ENCODE peak calls at places on chromosomes 13 and 19, in six cellular contexts. G is CD8-positive, alpha-beta memory T cell; W is fibroblast of pulmonary artery; F is WERI-Rb-1; K is pancreas; X is brain microvascular endothelial cell. U is an unnamed sample.

GRCh38 chr19:34323433-34324204 is 41.4 kb upstream of the GPI start:
- DNase-seq in G (no peak), W (no peak), F (no peak), K (no peak), X (no peak), U (no peak)

GRCh38 chr19:45809643-45810159 is 5.4 kb downstream of the RSPH6A start:
- DNase-seq in G (no peak), W (peak; percentile 75), F (no peak), K (no peak), X (peak; percentile 45), U (peak; percentile 75)

GRCh38 chr19:38710928-38711725 is 33.1 kb downstream of the CAPN12 start:
- DNase-seq in G (no peak), W (no peak), F (no peak), K (no peak), X (no peak), U (no peak)

GRCh38 chr19:17183858-17184271 is 31.3 kb upstream of the USE1 start:
- DNase-seq in G (peak; percentile 22), W (no peak), F (no peak), K (no peak), X (no peak), U (no peak)

GRCh38 chr13:23325191-23325590 is 108.3 kb downstream of the SACS start:
- DNase-seq in G (no peak), W (no peak), F (no peak), K (no peak), X (no peak), U (no peak)

GRCh38 chr19:7743425-7743841 is 3.9 kb downstream of the CD209 start:
- DNase-seq in G (no peak), W (no peak), F (no peak), K (no peak), X (no peak), U (no peak)

GRCh38 chr13:113164492-113164891 is 6.0 kb downstream of the PROZ start:
- DNase-seq in G (no peak), W (no peak), F (no peak), K (no peak), X (no peak), U (no peak)

GRCh38 chr13:18996627-18997051 is 185.0 kb downstream of the TUBA3C start:
- DNase-seq in G (no peak), W (no peak), F (no peak), K (no peak), X (no peak), U (no peak)

GRCh38 chr13:46075811-46076210 is 23.3 kb upstream of the ZC3H13 start:
- DNase-seq in G (no peak), W (no peak), F (no peak), K (no peak), X (no peak), U (no peak)

GRCh38 chr13:101579291-101579802 is 126.9 kb downstream of the ITGBL1 start:
- DNase-seq in G (no peak), W (peak; percentile 51), F (no peak), K (no peak), X (peak; percentile 82), U (peak; percentile 58)

GRCh38 chr19:47112166-47112663 is 1.4 kb downstream of the ZC3H4 start:
- DNase-seq in G (peak; percentile 85), W (peak; percentile 88), F (peak; percentile 79), K (peak; percentile 84), X (peak; percentile 68), U (peak; percentile 92)

GRCh38 chr13:43573361-43573740 is 213.4 kb downstream of the ENOX1 start:
- DNase-seq in G (no peak), W (peak; percentile 48), F (no peak), K (no peak), X (peak; percentile 27), U (peak; percentile 39)

GRCh38 chr13:70795484-70795883 is 687.2 kb upstream of the KLHL1 start:
- DNase-seq in G (no peak), W (no peak), F (no peak), K (no peak), X (no peak), U (no peak)

GRCh38 chr19:45517641-45518468 is 10.6 kb downstream of the VASP start:
- DNase-seq in G (no peak), W (no peak), F (no peak), K (no peak), X (no peak), U (no peak)

GRCh38 chr19:1050989-1051788 is 11.3 kb downstream of the ABCA7 start:
- DNase-seq in G (no peak), W (no peak), F (no peak), K (no peak), X (no peak), U (no peak)

GRCh38 chr13:73466561-73466960 is 407.8 kb downstream of the KLF5 start:
- DNase-seq in G (no peak), W (no peak), F (no peak), K (no peak), X (no peak), U (no peak)

GRCh38 chr13:111210488-111210887 is 95.4 kb downstream of the ARHGEF7 start:
- DNase-seq in G (no peak), W (peak; percentile 83), F (no peak), K (no peak), X (peak; percentile 88), U (peak; percentile 88)

GRCh38 chr19:51329411-51329810 is 12.5 kb downstream of the VSIG10L start:
- DNase-seq in G (no peak), W (no peak), F (no peak), K (no peak), X (no peak), U (no peak)

GRCh38 chr19:4499318-4499717 is 19.0 kb downstream of the PLIN4 start:
- DNase-seq in G (no peak), W (no peak), F (no peak), K (no peak), X (no peak), U (no peak)

GRCh38 chr13:109383683-109384082 is 402.7 kb downstream of the IRS2 start:
- DNase-seq in G (no peak), W (peak; percentile 61), F (no peak), K (no peak), X (peak; percentile 79), U (peak; percentile 86)

GRCh38 chr19:3483226-3483628 is at the start of gene SMIM44:
- DNase-seq in G (no peak), W (no peak), F (peak; percentile 95), K (no peak), X (no peak), U (no peak)

GRCh38 chr19:3479819-3480215 is 508 bp downstream of the SMIM24 start:
- DNase-seq in G (peak; percentile 25), W (no peak), F (peak; percentile 57), K (no peak), X (no peak), U (no peak)

GRCh38 chr19:3480383-3481091 is at the start of gene SMIM24:
- DNase-seq in G (no peak), W (no peak), F (no peak), K (peak; percentile 63), X (no peak), U (no peak)

GRCh38 chr19:3482507-3483225 is 575 bp downstream of the SMIM44 start:
- DNase-seq in G (no peak), W (no peak), F (peak; percentile 52), K (peak; percentile 68), X (no peak), U (no peak)

GRCh38 chr19:3481241-3482090 is 1.1 kb upstream of the SMIM24 start:
- DNase-seq in G (no peak), W (no peak), F (peak; percentile 54), K (no peak), X (no peak), U (no peak)
- H3K4me3 ChIP-seq in G (no peak overlapping the region), W (no peak overlapping the region), F (no peak overlapping the region), K (no peak overlapping the region), X (no peak overlapping the region), U (no peak overlapping the region)

DNA sequence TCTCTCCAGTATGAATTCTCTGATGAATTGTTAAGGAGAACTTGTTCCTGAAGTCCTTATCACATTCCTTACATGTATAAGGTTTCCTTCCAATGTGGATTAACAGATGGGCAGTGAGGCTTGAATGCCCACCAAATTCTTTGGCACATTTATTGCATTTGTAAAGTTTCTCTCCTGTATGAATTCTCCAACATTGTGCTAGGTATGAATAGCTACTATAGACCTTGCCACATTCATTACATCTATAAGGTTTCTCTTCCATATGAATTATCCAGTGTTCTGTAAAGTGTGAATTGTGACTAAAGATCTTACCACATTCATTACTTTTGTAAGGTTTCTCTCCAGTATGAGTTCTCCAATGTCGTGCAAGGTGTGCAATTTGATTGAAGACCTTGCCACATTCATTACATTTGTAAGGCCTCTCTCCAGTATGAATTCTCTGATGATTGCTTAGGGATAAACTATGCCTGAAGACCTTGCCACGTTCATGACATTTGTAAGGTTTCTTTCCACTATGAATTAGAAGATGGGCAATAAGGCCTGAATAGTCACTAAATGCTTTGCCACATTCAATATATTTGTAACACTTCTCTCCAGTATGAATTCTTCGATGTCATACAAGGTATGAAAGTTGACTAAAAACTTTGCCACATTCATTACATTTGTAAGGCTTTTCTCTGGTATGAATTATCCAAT is 20.4 kb downstream of the ZNF578 start:
- DNase-seq in G (no peak), W (no peak), F (no peak), K (no peak), X (no peak), U (no peak)
- H3K4me3 ChIP-seq in G (no peak overlapping the region), W (no peak overlapping the region), F (no peak overlapping the region), K (no peak overlapping the region), X (no peak overlapping the region), U (no peak overlapping the region)

GRCh38 chr19:31356587-31357314 is 7.5 kb upstream of the TSHZ3 start:
- DNase-seq in G (peak; percentile 37), W (no peak), F (no peak), K (peak; percentile 84), X (no peak), U (no peak)

GRCh38 chr19:31355330-31356289 is 6.4 kb upstream of the TSHZ3 start:
- DNase-seq in G (no peak), W (no peak), F (no peak), K (no peak), X (no peak), U (no peak)

GRCh38 chr19:31353826-31354225 is 4.6 kb upstream of the TSHZ3 start:
- DNase-seq in G (no peak), W (no peak), F (no peak), K (no peak), X (no peak), U (no peak)

GRCh38 chr19:31354316-31354715 is 5.1 kb upstream of the TSHZ3 start:
- DNase-seq in G (no peak), W (no peak), F (no peak), K (no peak), X (no peak), U (no peak)

GRCh38 chr19:31354919-31355318 is 5.7 kb upstream of the TSHZ3 start:
- DNase-seq in G (no peak), W (no peak), F (no peak), K (no peak), X (no peak), U (no peak)
- H3K4me3 ChIP-seq in G (no peak overlapping the region), W (no peak overlapping the region), F (no peak overlapping the region), K (no peak overlapping the region), X (no peak overlapping the region), U (no peak overlapping the region)

GRCh38 chr19:10964903-10965302 is 4.1 kb downstream of the SMARCA4 start:
- DNase-seq in G (no peak), W (no peak), F (no peak), K (no peak), X (no peak), U (no peak)

GRCh38 chr19:10961073-10961762 is 388 bp downstream of the SMARCA4 start:
- DNase-seq in G (no peak), W (peak; percentile 30), F (peak; percentile 34), K (no peak), X (peak; percentile 12), U (peak; percentile 20)

GRCh38 chr19:10961763-10962536 is 1.1 kb downstream of the SMARCA4 start:
- DNase-seq in G (no peak), W (peak; percentile 21), F (no peak), K (no peak), X (no peak), U (no peak)

GRCh38 chr19:10963865-10964264 is 3.0 kb downstream of the SMARCA4 start:
- DNase-seq in G (no peak), W (no peak), F (no peak), K (no peak), X (no peak), U (no peak)

GRCh38 chr19:10962863-10963262 is 2.0 kb downstream of the SMARCA4 start:
- DNase-seq in G (no peak), W (no peak), F (no peak), K (no peak), X (no peak), U (no peak)
- H3K4me3 ChIP-seq in G (no peak overlapping the region), W (no peak overlapping the region), F (no peak overlapping the region), K (no peak overlapping the region), X (peak overlapping the region; percentile 12), U (no peak overlapping the region)

U was measured in AG10803.